ENCODE peak calls at places on chromosomes 3 and 15, in six cellular contexts. K is heart right ventricle, T is B cell, A is cardiac fibroblast, D is natural killer cell, V is neural crest cell. B is an unnamed sample.

GRCh38 chr3:153145454-153145853 is 16.6 kb upstream of the RAP2B start:
- DNase-seq in K (no peak), T (no peak), A (no peak), D (no peak), V (no peak), B (no peak)

GRCh38 chr3:197420115-197420514 is 121.7 kb upstream of the DLG1 start:
- DNase-seq in K (peak), T (no peak), A (no peak), D (no peak), V (no peak), B (no peak)

GRCh38 chr3:173843060-173843459 is 445.5 kb downstream of the NLGN1 start:
- DNase-seq in K (no peak), T (no peak), A (no peak), D (no peak), V (no peak), B (no peak)

GRCh38 chr15:39511000-39511914 is 69.6 kb upstream of the THBS1 start:
- DNase-seq in K (peak), T (no peak), A (peak), D (no peak), V (no peak), B (no peak)

GRCh38 chr15:47987908-47988532 is 132.8 kb upstream of the SLC24A5 start:
- DNase-seq in K (peak), T (peak), A (peak), D (no peak), V (peak), B (peak)

GRCh38 chr15:69576948-69577351 is 124.3 kb downstream of the RPLP1 start:
- DNase-seq in K (no peak), T (no peak), A (no peak), D (no peak), V (no peak), B (no peak)

GRCh38 chr3:158663832-158664231 is 8.6 kb downstream of the LXN start:
- DNase-seq in K (no peak), T (no peak), A (no peak), D (no peak), V (no peak), B (no peak)

GRCh38 chr3:122824465-122825379 is 29.9 kb downstream of the SLC49A4 start:
- DNase-seq in K (no peak), T (no peak), A (no peak), D (no peak), V (no peak), B (no peak)

GRCh38 chr3:43153189-43154083 is 47.6 kb upstream of the POMGNT2 start:
- DNase-seq in K (peak), T (no peak), A (peak), D (no peak), V (no peak), B (no peak)

GRCh38 chr3:105394177-105394576 is 27.5 kb downstream of the ALCAM start:
- DNase-seq in K (no peak), T (no peak), A (peak), D (no peak), V (no peak), B (no peak)

GRCh38 chr3:165194477-165195135 is 1.6 kb downstream of the SLITRK3 start:
- DNase-seq in K (no peak), T (no peak), A (no peak), D (no peak), V (no peak), B (no peak)

GRCh38 chr3:23046536-23046935 is 156.6 kb upstream of the UBE2E2 start:
- DNase-seq in K (no peak), T (no peak), A (no peak), D (no peak), V (no peak), B (no peak)

GRCh38 chr3:110575702-110576101 is 495.9 kb upstream of the NECTIN3 start:
- DNase-seq in K (no peak), T (no peak), A (no peak), D (no peak), V (no peak), B (no peak)
- TF ChIP-seq CTCF in K (no peak), T (no peak), A (no peak), D (no peak), V (no peak), B (no peak)

DNA sequence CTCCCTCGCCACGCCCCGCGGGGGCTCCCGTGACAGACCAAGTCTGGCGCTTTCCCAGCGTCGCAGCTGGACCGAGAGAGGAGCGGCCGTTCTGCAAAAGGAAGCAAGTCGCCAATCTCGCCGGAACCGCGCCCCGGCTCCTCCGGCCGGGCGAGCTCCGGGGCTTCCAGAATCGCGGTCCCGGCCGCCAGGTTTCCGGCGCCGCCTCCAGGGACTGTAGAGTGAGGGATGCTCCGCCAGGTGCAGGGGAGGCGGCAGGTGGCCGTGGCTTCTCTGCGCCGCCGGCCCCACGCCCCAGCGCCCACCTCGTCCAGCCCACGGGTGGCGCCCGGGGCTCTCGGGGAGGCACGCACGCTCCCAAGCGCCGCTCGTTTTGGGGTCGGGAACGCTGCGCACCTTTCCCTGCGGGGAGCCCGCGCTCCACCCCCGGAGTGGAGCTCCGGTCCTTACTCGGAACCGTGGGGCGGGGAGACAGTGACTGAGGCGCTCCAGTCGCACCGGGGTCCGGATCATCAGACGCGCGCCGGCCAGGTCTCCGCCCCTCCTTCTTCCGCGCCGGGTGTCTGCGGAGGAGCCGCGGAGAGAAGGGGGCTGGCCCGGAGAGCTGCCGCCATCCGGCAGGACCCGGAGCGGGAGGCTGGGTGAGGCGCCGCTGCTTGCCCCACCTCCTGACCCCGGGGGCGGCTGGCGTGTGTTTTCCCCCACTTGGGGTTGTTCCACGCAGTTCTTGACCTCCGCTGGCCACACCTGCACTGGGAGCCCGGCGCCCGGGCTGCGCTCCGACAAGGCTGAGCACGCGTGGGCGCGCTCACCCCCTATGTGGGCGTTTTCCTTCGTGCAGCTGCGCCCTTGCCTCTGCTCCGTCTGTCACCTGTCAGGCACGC is at the start of gene MCF2L2:
- DNase-seq in K (peak), T (peak), A (peak), D (peak), V (peak), B (peak)
- TF ChIP-seq CTCF in K (no peak), T (no peak), A (no peak), D (no peak), V (no peak), B (no peak)

GRCh38 chr3:156535162-156535627 is 19.7 kb downstream of the SSR3 start:
- DNase-seq in K (peak), T (no peak), A (peak), D (no peak), V (peak), B (no peak)
- TF ChIP-seq CTCF in K (peak), T (no peak), A (peak), D (no peak), V (peak), B (no peak)

DNA sequence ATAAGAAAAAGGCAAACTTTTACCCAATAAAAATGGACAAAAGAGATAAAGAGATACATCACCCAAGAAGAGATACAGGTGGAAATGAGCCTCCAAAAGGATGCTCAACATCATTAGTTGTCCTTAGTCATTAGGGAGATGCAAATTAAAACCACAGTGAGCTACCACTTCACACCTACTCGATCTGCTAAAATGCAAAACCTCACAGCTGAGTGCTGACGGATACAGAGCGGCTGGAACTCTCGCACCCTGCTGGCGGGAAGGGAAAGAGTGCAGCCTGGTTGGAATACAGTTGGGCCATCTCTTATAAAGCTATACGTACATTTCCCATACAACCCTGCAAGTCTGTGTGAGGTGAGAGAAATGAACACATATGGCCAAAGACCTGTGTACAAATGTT is 78.5 kb upstream of the PRR20G start:
- DNase-seq in K (no peak), T (no peak), A (peak), D (no peak), V (no peak), B (no peak)
- TF ChIP-seq CTCF in K (no peak), T (no peak), A (peak), D (no peak), V (no peak), B (no peak)

DNA sequence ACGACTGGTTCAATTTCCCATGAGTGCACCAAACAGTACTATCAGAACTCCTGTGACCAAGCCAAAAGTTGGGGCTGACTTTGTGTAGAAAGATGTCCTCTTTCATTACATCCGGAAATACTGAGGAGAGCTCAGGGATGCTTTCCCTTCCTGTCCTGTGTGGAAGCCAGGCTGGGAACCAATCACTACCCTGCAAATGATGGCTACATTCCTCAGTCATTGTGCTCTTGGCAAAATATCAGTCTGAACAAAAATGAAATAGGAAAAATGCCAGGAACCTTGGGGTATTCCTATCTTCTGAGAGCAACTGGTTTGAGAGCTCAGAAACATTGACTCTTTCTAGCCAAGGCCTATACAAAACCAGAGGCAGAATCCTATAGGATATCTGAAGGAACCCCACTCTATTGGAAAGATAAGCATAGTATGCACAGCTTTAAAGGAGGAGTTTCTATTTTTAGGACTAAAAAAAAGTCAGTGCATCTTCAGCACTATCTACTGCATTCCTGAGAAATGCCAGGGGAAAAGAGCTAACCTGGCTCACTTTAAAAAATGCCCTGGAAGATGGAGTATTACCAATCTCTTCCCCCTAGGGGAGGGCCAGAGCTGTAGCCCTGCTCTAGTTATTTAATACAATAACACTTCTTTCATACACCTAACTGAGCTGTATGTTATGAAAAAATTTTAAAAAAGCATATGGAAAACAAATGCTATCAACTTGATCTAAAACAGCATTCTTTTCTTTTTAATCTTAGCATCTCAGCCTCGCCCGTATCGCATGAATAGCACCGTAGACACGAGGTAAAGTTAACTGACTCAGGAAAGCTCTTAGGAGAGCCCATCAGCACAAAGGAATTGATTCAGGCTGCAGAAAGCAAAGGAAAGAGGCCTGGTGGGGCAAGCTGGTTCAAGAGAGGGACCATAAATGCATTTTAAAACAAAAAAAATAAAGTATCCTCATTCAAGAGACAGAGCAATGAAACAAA is 50.0 kb downstream of the TGM4 start:
- DNase-seq in K (no peak), T (no peak), A (peak), D (no peak), V (no peak), B (no peak)
- TF ChIP-seq CTCF in K (no peak), T (no peak), A (peak), D (no peak), V (no peak), B (no peak)

GRCh38 chr3:16719426-16719825 is 114.2 kb upstream of the DAZL start:
- DNase-seq in K (no peak), T (no peak), A (no peak), D (no peak), V (no peak), B (no peak)

GRCh38 chr3:16720367-16720766 is 115.1 kb upstream of the DAZL start:
- DNase-seq in K (no peak), T (no peak), A (peak), D (no peak), V (no peak), B (no peak)

GRCh38 chr3:16721494-16721893 is 116.3 kb upstream of the DAZL start:
- DNase-seq in K (no peak), T (no peak), A (no peak), D (no peak), V (no peak), B (no peak)

GRCh38 chr3:16724487-16724886 is 119.3 kb upstream of the DAZL start:
- DNase-seq in K (no peak), T (no peak), A (peak), D (no peak), V (no peak), B (no peak)

DNA sequence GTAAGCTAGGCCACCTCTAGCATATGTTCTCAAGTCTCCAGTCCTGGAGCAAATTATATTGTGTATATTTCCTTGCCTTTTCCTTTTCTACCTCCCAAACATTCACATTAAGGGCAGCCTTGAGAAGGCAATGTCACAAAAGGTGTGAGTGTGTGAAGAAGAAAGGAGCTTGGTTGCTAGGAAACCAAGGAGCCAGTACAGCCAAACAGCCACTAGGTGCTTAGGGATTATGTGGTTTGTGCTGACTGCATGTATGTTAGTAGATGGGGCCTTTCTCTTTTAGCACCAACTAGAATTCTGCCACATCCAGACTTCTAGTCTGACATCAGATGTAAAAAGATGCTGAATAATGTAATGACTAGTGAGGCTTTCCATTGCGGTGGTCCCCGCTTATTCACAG is 118.8 kb upstream of the DAZL start:
- DNase-seq in K (no peak), T (no peak), A (peak), D (no peak), V (no peak), B (no peak)
- TF ChIP-seq CTCF in K (peak), T (no peak), A (peak), D (no peak), V (peak), B (no peak)

B was measured in GM13976.